ENCODE peak calls at places on chromosomes 4 and X, in six cellular contexts. Y is cortex of kidney; F is NCI-H1105 treated with DMSO at 0.1 percent for 48 hours; X is endothelial cell; Q is stimulated activated CD4-positive, alpha-beta T cell treated with anti-CD3 and anti-CD28 coated beads, Interleukin-12 subunit alpha, Interleukin-12 subunit beta, amount 100 ng/mL, for 4 hours; T is AG08396. A is an unnamed sample.

GRCh38 chrX:100587846-100588245 is 3.1 kb downstream of the TNMD start:
- DNase-seq in Y (no peak), F (no peak), X (no peak), Q (no peak), T (no peak), A (no peak)

GRCh38 chr4:138235419-138235952 is 6.7 kb downstream of the SLC7A11 start:
- DNase-seq in Y (no peak), F (no peak), X (no peak), Q (no peak), T (peak; percentile 22), A (no peak)

GRCh38 chr4:2150076-2150475 is 90.9 kb downstream of the NAT8L start:
- DNase-seq in Y (no peak), F (no peak), X (no peak), Q (no peak), T (no peak), A (no peak)

GRCh38 chrX:11214346-11215190 is 78.6 kb upstream of the AMELX start:
- DNase-seq in Y (no peak), F (no peak), X (no peak), Q (no peak), T (no peak), A (no peak)

GRCh38 chr4:124079174-124079780 is 633.3 kb downstream of the ANKRD50 start:
- DNase-seq in Y (no peak), F (no peak), X (no peak), Q (no peak), T (no peak), A (no peak)

GRCh38 chr4:101232074-101232776 is 115.1 kb downstream of the PPP3CA start:
- DNase-seq in Y (no peak), F (no peak), X (no peak), Q (peak; percentile 4), T (peak; percentile 35), A (no peak)

GRCh38 chr4:164350086-164350485 is 403.8 kb upstream of the SMIM31 start:
- DNase-seq in Y (no peak), F (peak; percentile 14), X (no peak), Q (no peak), T (no peak), A (no peak)

GRCh38 chr4:10108818-10109783 is 7.5 kb downstream of the WDR1 start:
- DNase-seq in Y (no peak), F (no peak), X (no peak), Q (no peak), T (no peak), A (no peak)

GRCh38 chrX:129540725-129541184 is 696 bp downstream of the OCRL start:
- DNase-seq in Y (no peak), F (peak; percentile 3), X (peak; percentile 4), Q (peak; percentile 1), T (peak; percentile 18), A (peak; percentile 22)

GRCh38 chrX:39969099-39969825 is 128.5 kb downstream of the BCOR start:
- DNase-seq in Y (no peak), F (peak; percentile 35), X (no peak), Q (peak; percentile 3), T (no peak), A (no peak)

GRCh38 chr4:158016511-158016910 is 156.3 kb downstream of the GASK1B start:
- DNase-seq in Y (no peak), F (no peak), X (no peak), Q (no peak), T (no peak), A (no peak)

GRCh38 chr4:119300072-119300387 is 21.9 kb downstream of the FABP2 start:
- DNase-seq in Y (no peak), F (no peak), X (peak; percentile 34), Q (peak; percentile 18), T (peak; percentile 43), A (peak; percentile 13)

GRCh38 chr4:85825937-85826678 is 351.2 kb downstream of the ARHGAP24 start:
- DNase-seq in Y (no peak), F (peak; percentile 20), X (peak; percentile 11), Q (no peak), T (peak; percentile 50), A (peak; percentile 67)

GRCh38 chrX:137550561-137551305 is 15.2 kb upstream of the ZIC3 start:
- DNase-seq in Y (no peak), F (no peak), X (no peak), Q (no peak), T (no peak), A (no peak)

GRCh38 chr4:81359207-81359606 is 112.5 kb downstream of the RASGEF1B start:
- DNase-seq in Y (no peak), F (no peak), X (no peak), Q (no peak), T (peak; percentile 24), A (no peak)

A was measured in Calu3.